ENCODE peak calls at places on chromosomes 16 and 17, in eight cellular contexts. O, E, C, M, L, K, F and P are unnamed samples.

GRCh38 chr16:15950167-15950854 is 895 bp downstream of the ABCC1 start:
- DNase-seq in F (peak; percentile 28), K (peak; percentile 28), M (no peak), O (no peak), E (no peak), L (peak; percentile 33), C (peak; percentile 49), P (no peak)

GRCh38 chr16:24685539-24686432 is 43.7 kb upstream of the TNRC6A start:
- DNase-seq in K (no peak), C (no peak), M (no peak), O (no peak), E (peak; percentile 52), F (no peak), L (peak; percentile 20), P (peak; percentile 88)

GRCh38 chr17:36939059-36939943 is 2.0 kb downstream of the LHX1 start:
- DNase-seq in C (no peak), M (no peak), F (no peak), E (no peak), O (no peak), L (no peak), K (no peak), P (no peak)

GRCh38 chr16:30844671-30845449 is 49.0 kb downstream of the BCL7C start:
- DNase-seq in F (peak; percentile 76), E (peak; percentile 50), C (peak; percentile 45), L (peak; percentile 87), M (peak; percentile 24), O (peak; percentile 28), K (peak; percentile 82), P (peak; percentile 78)

GRCh38 chr17:3535253-3535995 is 22.2 kb downstream of the TRPV3 start:
- DNase-seq in K (no peak), C (peak; percentile 84), E (peak; percentile 69), O (no peak), L (no peak), M (peak; percentile 57), F (no peak), P (no peak)

GRCh38 chr17:72407336-72408121 is 286.7 kb downstream of the SOX9 start:
- DNase-seq in E (peak; percentile 44), O (no peak), F (no peak), L (peak; percentile 96), C (peak; percentile 69), M (no peak), K (no peak), P (peak; percentile 98)

GRCh38 chr17:9217151-9218067 is 196.1 kb downstream of the NTN1 start:
- DNase-seq in F (no peak), K (no peak), E (no peak), L (peak; percentile 34), O (no peak), M (no peak), C (no peak), P (peak; percentile 49)

GRCh38 chr16:69644790-69645189 is 79.0 kb downstream of the NFAT5 start:
- DNase-seq in C (no peak), O (no peak), L (no peak), E (no peak), M (no peak), F (no peak), K (no peak), P (no peak)

GRCh38 chr16:11446566-11447119 is 101.4 kb downstream of the RMI2 start:
- DNase-seq in F (no peak), O (no peak), L (no peak), E (no peak), M (no peak), C (no peak), K (no peak), P (no peak)

GRCh38 chr16:53511403-53512280 is 8.6 kb upstream of the AKTIP start:
- DNase-seq in E (no peak), O (no peak), L (no peak), C (no peak), M (no peak), F (no peak), K (no peak), P (no peak)

GRCh38 chr17:72244942-72245341 is 124.1 kb downstream of the SOX9 start:
- DNase-seq in L (no peak), C (no peak), F (no peak), O (no peak), K (no peak), M (no peak), E (no peak), P (no peak)

GRCh38 chr16:28596840-28597691 is at the start of gene SULT1A2:
- DNase-seq in E (no peak), O (no peak), K (no peak), M (no peak), L (no peak), C (no peak), F (no peak), P (no peak)

GRCh38 chr17:44546711-44547606 is 10.3 kb upstream of the FZD2 start:
- DNase-seq in F (no peak), O (no peak), K (no peak), L (no peak), C (no peak), M (no peak), E (no peak), P (peak; percentile 40)

GRCh38 chr17:44820631-44821196 is 9.4 kb downstream of the GJC1 start:
- DNase-seq in L (peak; percentile 89), O (no peak), F (no peak), K (no peak), E (no peak), M (no peak), C (no peak), P (peak; percentile 60)

GRCh38 chr16:89334988-89335802 is 117.7 kb downstream of the ZNF778 start:
- DNase-seq in O (no peak), E (no peak), M (no peak), K (no peak), C (no peak), L (no peak), F (no peak), P (no peak)

GRCh38 chr16:71214771-71215381 is 15.6 kb downstream of the HYDIN start:
- DNase-seq in E (no peak), L (no peak), C (no peak), M (no peak), O (no peak), K (no peak), F (no peak), P (no peak)

GRCh38 chr16:57735755-57736418 is at the start of gene KATNB1:
- DNase-seq in M (no peak), E (no peak), F (no peak), L (no peak), C (no peak), K (no peak), O (no peak), P (no peak)

GRCh38 chr17:19958023-19958422 is 19.6 kb downstream of the AKAP10 start:
- DNase-seq in E (no peak), L (peak; percentile 94), O (no peak), C (no peak), F (no peak), M (no peak), K (no peak), P (peak; percentile 67)

GRCh38 chr17:8079291-8080207 is 8.0 kb downstream of the ALOX12B start:
- DNase-seq in C (peak; percentile 80), O (peak; percentile 33), L (peak; percentile 91), F (peak; percentile 64), M (peak; percentile 41), K (peak; percentile 67), E (peak; percentile 60), P (no peak)

GRCh38 chr17:1999557-2000251 is 25.4 kb downstream of the RTN4RL1 start:
- DNase-seq in E (peak; percentile 38), K (no peak), M (peak; percentile 14), F (no peak), L (no peak), C (no peak), O (no peak), P (no peak)

GRCh38 chr17:74201250-74201649 is 2.2 kb upstream of the RPL38 start:
- DNase-seq in L (no peak), O (no peak), C (no peak), K (no peak), F (no peak), M (no peak), E (no peak), P (no peak)

GRCh38 chr16:84465154-84465553 is 39.3 kb downstream of the MEAK7 start:
- DNase-seq in L (no peak), C (no peak), M (no peak), F (no peak), E (no peak), K (no peak), O (peak; percentile 4), P (no peak)

GRCh38 chr16:27398894-27399853 is 2.8 kb upstream of the IL21R start:
- DNase-seq in K (no peak), F (no peak), O (no peak), L (no peak), M (no peak), C (peak; percentile 81), E (no peak), P (no peak)

GRCh38 chr16:57741660-57742191 is 6.2 kb downstream of the KATNB1 start:
- DNase-seq in M (no peak), K (no peak), C (no peak), O (no peak), L (no peak), F (no peak), E (no peak), P (no peak)

GRCh38 chr17:78344666-78345065 is 15.2 kb downstream of the SOCS3 start:
- DNase-seq in M (no peak), O (no peak), L (no peak), C (no peak), F (no peak), E (no peak), K (no peak), P (no peak)

GRCh38 chr16:71707199-71707598 is 17.3 kb downstream of the PHLPP2 start:
- DNase-seq in K (no peak), C (no peak), E (no peak), M (no peak), F (no peak), O (no peak), L (no peak), P (no peak)

GRCh38 chr16:14409563-14409962 is 220.5 kb downstream of the PARN start:
- DNase-seq in L (peak; percentile 38), K (no peak), M (no peak), E (no peak), F (no peak), C (no peak), O (no peak), P (peak; percentile 34)

GRCh38 chr16:11100239-11100750 is 155.7 kb downstream of the SOCS1 start:
- DNase-seq in C (peak; percentile 68), E (no peak), F (no peak), L (peak; percentile 67), K (no peak), M (no peak), O (no peak), P (peak; percentile 89)

GRCh38 chr16:23026777-23027362 is 122.4 kb downstream of the USP31 start:
- DNase-seq in C (no peak), M (no peak), L (peak; percentile 13), F (no peak), O (no peak), K (no peak), E (no peak), P (no peak)

GRCh38 chr17:32588135-32588534 is 101.3 kb downstream of the CDK5R1 start:
- DNase-seq in O (no peak), L (no peak), E (no peak), M (no peak), F (no peak), K (no peak), C (no peak), P (no peak)

GRCh38 chr16:82583415-82583814 is 43.4 kb upstream of the CDH13 start:
- DNase-seq in F (no peak), E (no peak), L (no peak), C (no peak), O (no peak), M (no peak), K (no peak), P (no peak)

GRCh38 chr17:42744283-42744805 is 496 bp downstream of the EZH1 start:
- DNase-seq in F (peak; percentile 64), C (peak; percentile 82), M (no peak), L (peak; percentile 79), O (peak; percentile 42), E (peak; percentile 58), K (peak; percentile 62), P (peak; percentile 30)

GRCh38 chr17:73356561-73357170 is 44.9 kb upstream of the CDC42EP4 start:
- DNase-seq in M (no peak), E (no peak), K (no peak), F (no peak), L (no peak), C (no peak), O (no peak), P (no peak)